ENCODE peak calls at places on chromosomes 5 and 9, in seven cellular contexts. W, M, D, E, K, J and N are unnamed samples.

GRCh38 chr5:43602456-43602817 is 543 bp upstream of the NNT start:
- DNase-seq in D (peak), M (no peak), E (peak), W (peak), J (no peak), K (peak), N (peak)

GRCh38 chr9:121568541-121569265 is 69.1 kb upstream of the GGTA1 start:
- DNase-seq in K (no peak), W (no peak), D (peak), J (no peak), M (peak), E (no peak), N (peak)

GRCh38 chr5:77900691-77901090 is 124.6 kb upstream of the TBCA start:
- DNase-seq in W (no peak), E (no peak), K (no peak), J (no peak), M (no peak), D (no peak), N (no peak)

GRCh38 chr5:166493627-166494026 is 1797.8 kb upstream of the WWC1 start:
- DNase-seq in J (no peak), K (no peak), E (no peak), W (no peak), M (no peak), D (no peak), N (no peak)

GRCh38 chr9:109323771-109324170 is 2.9 kb upstream of the EPB41L4B start:
- DNase-seq in D (no peak), M (no peak), W (no peak), E (no peak), J (no peak), K (peak), N (no peak)

GRCh38 chr5:87825583-87825982 is 412.9 kb upstream of the CCNH start:
- DNase-seq in M (no peak), K (peak), D (no peak), J (no peak), W (no peak), E (no peak), N (no peak)

GRCh38 chr5:9557696-9558095 is 11.8 kb upstream of the SEMA5A start:
- DNase-seq in J (no peak), K (peak), E (peak), D (no peak), W (peak), M (no peak), N (no peak)

GRCh38 chr9:125635888-125636287 is 71.1 kb downstream of the MAPKAP1 start:
- DNase-seq in J (no peak), M (no peak), D (no peak), W (no peak), E (no peak), K (no peak), N (no peak)

GRCh38 chr5:72436796-72437471 is 70.3 kb downstream of the ZNF366 start:
- DNase-seq in K (peak), D (no peak), E (no peak), M (no peak), W (no peak), J (no peak), N (no peak)

GRCh38 chr5:41161271-41161670 is 52.1 kb downstream of the C6 start:
- DNase-seq in K (no peak), W (no peak), J (no peak), D (no peak), M (no peak), E (no peak), N (no peak)

GRCh38 chr5:95864944-95865504 is 42.5 kb upstream of the GLRX start:
- DNase-seq in D (no peak), J (no peak), K (peak), W (no peak), E (peak), M (no peak), N (no peak)

GRCh38 chr5:39473156-39473779 is 48.5 kb upstream of the DAB2 start:
- DNase-seq in E (no peak), W (no peak), D (no peak), K (no peak), M (no peak), J (no peak), N (no peak)

GRCh38 chr5:130708744-130709143 is 456.3 kb downstream of the HINT1 start:
- DNase-seq in W (no peak), J (no peak), M (no peak), D (no peak), K (no peak), E (no peak), N (no peak)

GRCh38 chr9:120397453-120397852 is 182.5 kb downstream of the CDK5RAP2 start:
- DNase-seq in J (no peak), K (peak), E (no peak), W (no peak), M (no peak), D (no peak), N (no peak)

GRCh38 chr9:126937444-126937843 is 22.9 kb downstream of the RALGPS1 start:
- DNase-seq in D (no peak), K (no peak), J (no peak), E (no peak), W (no peak), M (no peak), N (no peak)

GRCh38 chr5:13478831-13479465 is 465.5 kb downstream of the DNAH5 start:
- DNase-seq in M (no peak), W (peak), J (peak), K (peak), D (peak), E (peak), N (no peak)

GRCh38 chr5:72191404-72191803 is 84.1 kb downstream of the MAP1B start:
- DNase-seq in M (no peak), D (no peak), E (no peak), J (no peak), K (no peak), W (no peak), N (no peak)